ENCODE peak calls at places on chromosomes 5 and 9, in six cellular contexts. One of them, this sample, is unnamed.

GRCh38 chr5:124301850-124302249 is 444.6 kb downstream of the ZNF608 start:
- DNase-seq in CD8-positive, alpha-beta T cell: no peak
- DNase-seq in choroid plexus epithelial cell: peak; percentile 59
- DNase-seq in epithelial cell of proximal tubule: no peak
- DNase-seq in GM06990: no peak
- DNase-seq in psoas muscle: no peak
- DNase-seq in this sample: no peak

GRCh38 chr5:103036601-103037000 is 83.3 kb downstream of the GIN1 start:
- DNase-seq in choroid plexus epithelial cell: peak; percentile 33
- DNase-seq in epithelial cell of proximal tubule: no peak
- DNase-seq in psoas muscle: no peak
- DNase-seq in CD8-positive, alpha-beta T cell: no peak
- DNase-seq in GM06990: no peak
- DNase-seq in this sample: no peak

GRCh38 chr9:88418715-88419540 is 30.7 kb downstream of the SPIN1 start:
- DNase-seq in epithelial cell of proximal tubule: no peak
- DNase-seq in psoas muscle: no peak
- DNase-seq in choroid plexus epithelial cell: no peak
- DNase-seq in GM06990: no peak
- DNase-seq in CD8-positive, alpha-beta T cell: no peak
- DNase-seq in this sample: no peak

GRCh38 chr5:75734913-75735789 is 17.9 kb upstream of the POC5 start:
- DNase-seq in choroid plexus epithelial cell: peak; percentile 58
- DNase-seq in epithelial cell of proximal tubule: no peak
- DNase-seq in GM06990: no peak
- DNase-seq in CD8-positive, alpha-beta T cell: no peak
- DNase-seq in psoas muscle: no peak
- DNase-seq in this sample: peak; percentile 57

GRCh38 chr9:137016436-137016835 is 11.6 kb downstream of the ABCA2 start:
- DNase-seq in choroid plexus epithelial cell: no peak
- DNase-seq in epithelial cell of proximal tubule: no peak
- DNase-seq in CD8-positive, alpha-beta T cell: no peak
- DNase-seq in GM06990: no peak
- DNase-seq in psoas muscle: no peak
- DNase-seq in this sample: no peak

GRCh38 chr5:172105811-172106210 is 82.2 kb downstream of the STK10 start:
- DNase-seq in GM06990: no peak
- DNase-seq in psoas muscle: no peak
- DNase-seq in choroid plexus epithelial cell: no peak
- DNase-seq in CD8-positive, alpha-beta T cell: no peak
- DNase-seq in epithelial cell of proximal tubule: no peak
- DNase-seq in this sample: no peak

GRCh38 chr9:114372971-114373591 is 14.7 kb downstream of the AKNA start:
- DNase-seq in GM06990: peak; percentile 88
- DNase-seq in epithelial cell of proximal tubule: no peak
- DNase-seq in psoas muscle: peak; percentile 54
- DNase-seq in choroid plexus epithelial cell: no peak
- DNase-seq in CD8-positive, alpha-beta T cell: peak; percentile 92
- DNase-seq in this sample: no peak

GRCh38 chr5:893137-893506 is 438 bp downstream of the TRIP13 start:
- DNase-seq in GM06990: no peak
- DNase-seq in choroid plexus epithelial cell: no peak
- DNase-seq in epithelial cell of proximal tubule: no peak
- DNase-seq in psoas muscle: no peak
- DNase-seq in CD8-positive, alpha-beta T cell: no peak
- DNase-seq in this sample: no peak

GRCh38 chr9:94861589-94862241 is 135.2 kb downstream of the AOPEP start:
- DNase-seq in GM06990: no peak
- DNase-seq in CD8-positive, alpha-beta T cell: peak; percentile 50
- DNase-seq in epithelial cell of proximal tubule: peak; percentile 75
- DNase-seq in psoas muscle: no peak
- DNase-seq in choroid plexus epithelial cell: peak; percentile 74
- DNase-seq in this sample: no peak

GRCh38 chr9:78676009-78676408 is 379.1 kb downstream of the PSAT1 start:
- DNase-seq in CD8-positive, alpha-beta T cell: no peak
- DNase-seq in epithelial cell of proximal tubule: no peak
- DNase-seq in choroid plexus epithelial cell: no peak
- DNase-seq in GM06990: no peak
- DNase-seq in psoas muscle: no peak
- DNase-seq in this sample: no peak

GRCh38 chr5:37090123-37090726 is 159.0 kb downstream of the CPLANE1 start:
- DNase-seq in psoas muscle: no peak
- DNase-seq in CD8-positive, alpha-beta T cell: no peak
- DNase-seq in epithelial cell of proximal tubule: no peak
- DNase-seq in choroid plexus epithelial cell: no peak
- DNase-seq in GM06990: no peak
- DNase-seq in this sample: no peak

GRCh38 chr5:103849934-103850333 is 287.3 kb upstream of the NUDT12 start:
- DNase-seq in GM06990: peak; percentile 5
- DNase-seq in epithelial cell of proximal tubule: peak; percentile 56
- DNase-seq in choroid plexus epithelial cell: peak; percentile 94
- DNase-seq in CD8-positive, alpha-beta T cell: no peak
- DNase-seq in psoas muscle: no peak
- DNase-seq in this sample: no peak

GRCh38 chr5:148374693-148375360 is 8.9 kb upstream of the FBXO38 start:
- DNase-seq in psoas muscle: no peak
- DNase-seq in CD8-positive, alpha-beta T cell: no peak
- DNase-seq in GM06990: no peak
- DNase-seq in epithelial cell of proximal tubule: peak; percentile 35
- DNase-seq in choroid plexus epithelial cell: peak; percentile 90
- DNase-seq in this sample: peak; percentile 72

GRCh38 chr9:137323531-137324331 is 21.7 kb upstream of the NRARP start:
- DNase-seq in psoas muscle: no peak
- DNase-seq in GM06990: peak; percentile 13
- DNase-seq in CD8-positive, alpha-beta T cell: no peak
- DNase-seq in epithelial cell of proximal tubule: no peak
- DNase-seq in choroid plexus epithelial cell: no peak
- DNase-seq in this sample: no peak

GRCh38 chr9:116713266-116713665 is 26.2 kb downstream of the TRIM32 start:
- DNase-seq in CD8-positive, alpha-beta T cell: no peak
- DNase-seq in choroid plexus epithelial cell: no peak
- DNase-seq in GM06990: no peak
- DNase-seq in epithelial cell of proximal tubule: no peak
- DNase-seq in psoas muscle: no peak
- DNase-seq in this sample: no peak

GRCh38 chr5:65338606-65339151 is 143.0 kb downstream of the ADAMTS6 start:
- DNase-seq in choroid plexus epithelial cell: no peak
- DNase-seq in psoas muscle: peak; percentile 18
- DNase-seq in CD8-positive, alpha-beta T cell: no peak
- DNase-seq in epithelial cell of proximal tubule: no peak
- DNase-seq in GM06990: no peak
- DNase-seq in this sample: no peak

GRCh38 chr5:2207966-2208544 is 325.3 kb upstream of the IRX4 start:
- DNase-seq in epithelial cell of proximal tubule: no peak
- DNase-seq in psoas muscle: no peak
- DNase-seq in GM06990: no peak
- DNase-seq in CD8-positive, alpha-beta T cell: peak; percentile 17
- DNase-seq in choroid plexus epithelial cell: no peak
- DNase-seq in this sample: peak; percentile 72

GRCh38 chr9:6757988-6758417 is 230 bp downstream of the KDM4C start:
- DNase-seq in GM06990: no peak
- DNase-seq in psoas muscle: peak; percentile 96
- DNase-seq in epithelial cell of proximal tubule: no peak
- DNase-seq in CD8-positive, alpha-beta T cell: peak; percentile 94
- DNase-seq in choroid plexus epithelial cell: no peak
- DNase-seq in this sample: no peak

GRCh38 chr9:74147906-74148305 is 349.2 kb upstream of the RORB start:
- DNase-seq in GM06990: no peak
- DNase-seq in choroid plexus epithelial cell: no peak
- DNase-seq in CD8-positive, alpha-beta T cell: no peak
- DNase-seq in epithelial cell of proximal tubule: no peak
- DNase-seq in psoas muscle: no peak
- DNase-seq in this sample: no peak

GRCh38 chr9:75692309-75692708 is 198.2 kb upstream of the PCSK5 start:
- DNase-seq in psoas muscle: no peak
- DNase-seq in epithelial cell of proximal tubule: no peak
- DNase-seq in choroid plexus epithelial cell: no peak
- DNase-seq in CD8-positive, alpha-beta T cell: no peak
- DNase-seq in GM06990: no peak
- DNase-seq in this sample: no peak

GRCh38 chr9:75685059-75685458 is 205.4 kb upstream of the PCSK5 start:
- DNase-seq in epithelial cell of proximal tubule: no peak
- DNase-seq in psoas muscle: no peak
- DNase-seq in GM06990: no peak
- DNase-seq in choroid plexus epithelial cell: no peak
- DNase-seq in CD8-positive, alpha-beta T cell: no peak
- DNase-seq in this sample: no peak

GRCh38 chr9:75683591-75683990 is 206.9 kb upstream of the PCSK5 start:
- DNase-seq in epithelial cell of proximal tubule: no peak
- DNase-seq in GM06990: no peak
- DNase-seq in CD8-positive, alpha-beta T cell: no peak
- DNase-seq in psoas muscle: no peak
- DNase-seq in choroid plexus epithelial cell: no peak
- DNase-seq in this sample: no peak

DNA sequence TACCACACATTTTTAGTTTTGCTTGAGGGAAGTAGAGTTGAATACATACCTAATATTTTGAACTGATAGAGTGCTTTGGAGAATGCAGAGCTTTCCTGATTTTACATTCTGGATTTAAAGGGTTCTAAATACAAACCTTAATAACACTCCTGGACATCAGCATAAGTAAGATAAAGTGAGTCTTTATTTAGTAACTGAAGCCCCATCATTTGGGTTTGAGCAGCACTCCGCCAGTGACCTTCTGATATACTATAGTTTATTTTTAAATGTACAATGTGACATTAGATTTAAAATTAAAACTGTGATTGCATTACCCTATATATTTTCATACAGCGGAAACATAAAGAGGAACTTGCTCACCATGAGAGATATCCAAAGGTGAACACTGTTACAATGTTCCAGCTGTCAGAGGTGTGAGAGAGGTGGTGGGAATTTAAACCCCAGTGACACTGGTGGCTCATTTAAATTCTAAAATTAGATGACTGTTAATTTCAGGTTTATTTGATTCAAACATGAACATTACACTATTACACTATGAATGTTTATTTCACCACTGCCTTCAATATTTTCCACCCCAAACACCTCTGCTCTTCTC is 203.0 kb upstream of the PCSK5 start:
- DNase-seq in CD8-positive, alpha-beta T cell: no peak
- DNase-seq in psoas muscle: no peak
- DNase-seq in epithelial cell of proximal tubule: no peak
- DNase-seq in choroid plexus epithelial cell: no peak
- DNase-seq in GM06990: no peak
- DNase-seq in this sample: no peak
- TF ChIP-seq CTCF in CD8-positive, alpha-beta T cell: no peak
- TF ChIP-seq CTCF in psoas muscle: no peak
- TF ChIP-seq CTCF in epithelial cell of proximal tubule: no peak
- TF ChIP-seq CTCF in choroid plexus epithelial cell: no peak
- TF ChIP-seq CTCF in GM06990: no peak
- TF ChIP-seq CTCF in this sample: no peak

GRCh38 chr9:18720691-18721090 is 246.7 kb downstream of the ADAMTSL1 start:
- DNase-seq in epithelial cell of proximal tubule: no peak
- DNase-seq in GM06990: no peak
- DNase-seq in choroid plexus epithelial cell: peak; percentile 42
- DNase-seq in psoas muscle: no peak
- DNase-seq in CD8-positive, alpha-beta T cell: no peak
- DNase-seq in this sample: no peak
- H3K4me3 ChIP-seq in epithelial cell of proximal tubule: no peak overlapping the region
- H3K4me3 ChIP-seq in GM06990: no peak overlapping the region
- H3K4me3 ChIP-seq in choroid plexus epithelial cell: no peak overlapping the region
- H3K4me3 ChIP-seq in psoas muscle: no peak overlapping the region
- H3K4me3 ChIP-seq in CD8-positive, alpha-beta T cell: no peak overlapping the region
- H3K4me3 ChIP-seq in this sample: no peak overlapping the region

DNA sequence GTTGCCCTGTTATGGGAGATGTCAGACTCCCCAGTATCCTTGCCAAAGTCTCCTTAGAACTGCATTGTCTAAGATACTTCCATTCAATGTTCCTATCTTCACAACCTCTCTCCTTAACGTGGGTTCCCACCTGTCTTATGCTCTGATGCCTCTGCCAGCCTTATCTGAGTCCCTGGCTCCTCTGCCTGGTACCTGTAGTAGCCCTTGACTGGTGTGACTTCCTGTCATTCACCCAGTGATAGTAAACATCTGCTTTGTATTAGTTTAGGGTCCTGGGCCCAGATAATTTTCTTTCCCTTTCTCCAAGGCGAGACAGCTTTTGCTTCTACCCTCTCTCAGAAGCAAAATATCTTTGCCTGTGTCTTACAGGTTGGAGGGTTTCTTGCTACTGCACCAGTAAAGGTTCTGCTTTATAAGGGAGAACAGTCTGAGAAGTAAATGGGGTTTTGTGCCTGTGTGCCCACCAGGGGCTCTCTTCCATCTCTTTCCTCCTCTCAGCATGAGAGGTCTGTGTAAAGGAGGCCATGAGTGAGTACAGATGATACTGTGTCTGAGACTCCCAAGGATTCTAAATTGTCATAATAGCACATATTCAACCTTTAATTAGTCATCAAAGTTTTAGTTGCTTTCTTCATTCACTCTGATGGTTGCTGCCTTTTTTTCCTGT is 220.8 kb downstream of the PRR16 start:
- DNase-seq in epithelial cell of proximal tubule: no peak
- DNase-seq in psoas muscle: no peak
- DNase-seq in GM06990: no peak
- DNase-seq in choroid plexus epithelial cell: peak; percentile 47
- DNase-seq in CD8-positive, alpha-beta T cell: no peak
- DNase-seq in this sample: peak; percentile 31
- TF ChIP-seq CTCF in epithelial cell of proximal tubule: peak; percentile 29
- TF ChIP-seq CTCF in psoas muscle: no peak
- TF ChIP-seq CTCF in GM06990: peak; percentile 25
- TF ChIP-seq CTCF in choroid plexus epithelial cell: peak; percentile 66
- TF ChIP-seq CTCF in CD8-positive, alpha-beta T cell: no peak
- TF ChIP-seq CTCF in this sample: peak; percentile 61

GRCh38 chr5:138757061-138757776 is 4.0 kb downstream of the CTNNA1 start:
- DNase-seq in epithelial cell of proximal tubule: no peak
- DNase-seq in CD8-positive, alpha-beta T cell: no peak
- DNase-seq in choroid plexus epithelial cell: no peak
- DNase-seq in GM06990: no peak
- DNase-seq in psoas muscle: no peak
- DNase-seq in this sample: no peak

GRCh38 chr5:138762110-138762509 is 8.9 kb downstream of the CTNNA1 start:
- DNase-seq in choroid plexus epithelial cell: no peak
- DNase-seq in CD8-positive, alpha-beta T cell: no peak
- DNase-seq in epithelial cell of proximal tubule: no peak
- DNase-seq in psoas muscle: no peak
- DNase-seq in GM06990: no peak
- DNase-seq in this sample: no peak

GRCh38 chr5:138760448-138761110 is 7.4 kb downstream of the CTNNA1 start:
- DNase-seq in CD8-positive, alpha-beta T cell: no peak
- DNase-seq in epithelial cell of proximal tubule: no peak
- DNase-seq in psoas muscle: no peak
- DNase-seq in choroid plexus epithelial cell: peak; percentile 42
- DNase-seq in GM06990: no peak
- DNase-seq in this sample: no peak

DNA sequence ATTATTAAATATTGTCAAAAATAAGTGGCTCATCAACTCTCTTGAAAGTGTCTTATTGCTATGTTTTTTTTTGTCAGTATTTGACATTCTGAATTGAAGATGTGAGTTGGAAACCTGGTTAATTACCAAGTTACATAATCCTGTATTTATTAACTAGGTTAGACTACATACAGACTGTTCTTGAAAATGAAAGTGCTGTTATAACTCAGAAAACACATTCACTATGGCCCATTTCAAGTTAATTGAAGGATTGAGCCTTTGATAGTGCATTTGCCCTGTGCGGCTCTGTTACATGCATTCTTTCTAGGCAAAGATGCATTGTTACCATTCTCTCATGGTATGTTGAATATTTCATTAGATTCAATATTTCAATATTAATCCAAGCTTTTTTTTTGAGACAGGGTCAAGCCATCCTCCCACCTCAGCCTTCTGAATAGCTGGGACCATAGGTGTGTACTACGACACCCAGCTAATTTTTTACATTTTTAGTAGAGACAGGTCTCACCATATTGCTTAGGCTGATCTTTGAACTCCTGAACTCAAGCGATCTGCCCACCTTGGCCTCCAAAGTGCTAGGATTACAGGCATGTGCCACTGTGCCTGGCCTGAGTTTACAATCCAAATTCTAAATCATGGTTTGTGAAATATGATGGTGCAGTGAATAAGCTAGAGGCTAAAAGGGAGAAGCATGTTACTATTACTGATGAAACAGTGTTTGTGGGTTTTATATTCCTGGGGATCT is 10.0 kb downstream of the CTNNA1 start:
- DNase-seq in choroid plexus epithelial cell: no peak
- DNase-seq in epithelial cell of proximal tubule: no peak
- DNase-seq in GM06990: no peak
- DNase-seq in CD8-positive, alpha-beta T cell: no peak
- DNase-seq in psoas muscle: no peak
- DNase-seq in this sample: no peak
- H3K4me3 ChIP-seq in choroid plexus epithelial cell: no peak overlapping the region
- H3K4me3 ChIP-seq in epithelial cell of proximal tubule: peak overlapping the region; percentile 2
- H3K4me3 ChIP-seq in GM06990: no peak overlapping the region
- H3K4me3 ChIP-seq in CD8-positive, alpha-beta T cell: no peak overlapping the region
- H3K4me3 ChIP-seq in psoas muscle: no peak overlapping the region
- H3K4me3 ChIP-seq in this sample: no peak overlapping the region

This sample was measured in WERI-Rb-1.